ENCODE peak calls at places on chromosomes 16 and 17, in seven cellular contexts. A is GM12878, N is Panc1, S is transverse colon, B is HCT116, J is esophagus muscularis mucosa, X is stomach. Z is an unnamed sample.

GRCh38 chr17:48576479-48577309 is 1.5 kb downstream of the HOXB4 start:
- DNase-seq in A (no peak), N (no peak), S (no peak), B (no peak), J (no peak), X (no peak), Z (peak)

GRCh38 chr17:4997302-4998026 is at the start of the genes INCA1 and KIF1C:
- DNase-seq in A (peak), N (peak), S (peak), B (peak), J (peak), X (peak), Z (peak)

GRCh38 chr17:77100009-77100408 is 40.8 kb upstream of the SEC14L1 start:
- DNase-seq in A (no peak), N (no peak), S (peak), B (no peak), J (no peak), X (peak), Z (no peak)

GRCh38 chr16:86775401-86775985 is 197.1 kb downstream of the FOXL1 start:
- DNase-seq in A (no peak), N (no peak), S (no peak), B (no peak), J (no peak), X (no peak), Z (no peak)

GRCh38 chr17:79905832-79906231 is 66.6 kb upstream of the CBX4 start:
- DNase-seq in A (no peak), N (no peak), S (no peak), B (peak), J (no peak), X (no peak), Z (no peak)

GRCh38 chr17:27565874-27566672 is 64.9 kb upstream of the LGALS9 start:
- DNase-seq in A (no peak), N (no peak), S (no peak), B (no peak), J (no peak), X (no peak), Z (peak)

GRCh38 chr17:64147110-64148016 is 17.4 kb upstream of the ERN1 start:
- DNase-seq in A (no peak), N (no peak), S (no peak), B (no peak), J (no peak), X (no peak), Z (peak)

GRCh38 chr16:61836804-61837398 is 199.3 kb downstream of the CDH8 start:
- DNase-seq in A (no peak), N (no peak), S (no peak), B (no peak), J (no peak), X (no peak), Z (no peak)

GRCh38 chr16:84795338-84796053 is 24.3 kb upstream of the CRISPLD2 start:
- DNase-seq in A (no peak), N (no peak), S (peak), B (no peak), J (peak), X (peak), Z (peak)

GRCh38 chr17:28986714-28987367 is 19.0 kb downstream of the SEZ6 start:
- DNase-seq in A (no peak), N (no peak), S (no peak), B (no peak), J (no peak), X (no peak), Z (no peak)

GRCh38 chr16:84982434-84982833 is 28.9 kb downstream of the ZDHHC7 start:
- DNase-seq in A (no peak), N (no peak), S (peak), B (no peak), J (no peak), X (peak), Z (no peak)

GRCh38 chr17:48453447-48453846 is 23.4 kb upstream of the SKAP1 start:
- DNase-seq in A (no peak), N (no peak), S (no peak), B (no peak), J (no peak), X (no peak), Z (no peak)

GRCh38 chr17:63431939-63432804 is 13.9 kb downstream of the CYB561 start:
- DNase-seq in A (no peak), N (no peak), S (peak), B (no peak), J (no peak), X (no peak), Z (peak)

GRCh38 chr17:16872351-16872751 is 99.6 kb downstream of the TNFRSF13B start:
- DNase-seq in A (no peak), N (no peak), S (no peak), B (no peak), J (no peak), X (peak), Z (no peak)

GRCh38 chr17:41533613-41534012 is 5.5 kb upstream of the KRT19 start:
- DNase-seq in A (no peak), N (no peak), S (no peak), B (no peak), J (no peak), X (no peak), Z (no peak)
- TF ChIP-seq POLR2AphosphoS5 in A (no peak), N (no peak), S (no peak), B (no peak), J (no peak), X (no peak), Z (no peak)

GRCh38 chr17:66740226-66740625 is 94.7 kb upstream of the CACNG5 start:
- DNase-seq in A (no peak), N (no peak), S (no peak), B (no peak), J (no peak), X (no peak), Z (no peak)
- TF ChIP-seq POLR2AphosphoS5 in A (no peak), N (no peak), S (no peak), B (no peak), J (no peak), X (no peak), Z (no peak)

DNA sequence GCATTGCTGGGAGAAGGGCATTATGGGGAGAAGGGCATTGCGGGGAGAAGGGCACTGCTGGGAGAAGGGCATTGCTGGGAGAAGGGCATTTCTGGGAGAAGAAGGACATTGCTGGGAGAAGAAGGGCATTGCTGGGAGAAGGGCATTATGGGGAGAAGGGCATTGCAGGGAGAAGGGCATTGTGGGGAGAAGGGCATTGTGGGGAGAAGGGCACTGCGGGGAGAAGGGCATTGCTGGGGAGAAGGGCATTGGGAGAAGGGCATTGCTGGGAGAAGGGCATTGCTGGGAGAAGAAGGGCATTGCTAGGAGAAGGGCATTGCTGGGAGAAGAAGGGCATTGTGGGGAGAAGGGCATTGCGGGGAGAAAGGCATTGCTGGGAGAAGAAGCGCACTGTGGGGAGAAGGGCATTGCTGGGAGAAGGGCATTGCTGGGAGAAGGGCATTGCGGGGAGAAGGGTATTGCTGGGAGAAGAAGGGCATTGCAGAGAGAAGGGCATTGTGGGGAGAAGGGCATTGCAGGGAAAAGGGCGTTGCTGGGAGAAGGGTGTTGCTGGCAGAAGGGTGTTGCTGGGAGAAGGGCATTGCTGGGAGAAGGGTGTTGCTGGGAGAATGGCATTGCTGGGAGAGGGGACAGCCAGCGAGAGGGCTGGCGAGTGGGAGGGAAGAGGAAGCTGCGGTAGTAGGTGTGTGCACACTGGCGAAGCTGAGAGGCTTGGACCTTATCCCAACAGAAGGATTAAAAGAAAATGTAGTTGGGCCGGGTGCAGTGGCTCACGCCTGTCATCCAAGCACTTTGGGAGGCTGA is 4.6 kb upstream of the PYDC1 start:
- DNase-seq in A (no peak), N (no peak), S (no peak), B (no peak), J (no peak), X (no peak), Z (no peak)
- TF ChIP-seq POLR2AphosphoS5 in A (no peak), N (no peak), S (no peak), B (no peak), J (no peak), X (no peak), Z (no peak)

GRCh38 chr16:11752856-11753255 is 10.2 kb upstream of the TXNDC11 start:
- DNase-seq in A (no peak), N (no peak), S (no peak), B (no peak), J (no peak), X (no peak), Z (no peak)
- TF ChIP-seq POLR2AphosphoS5 in A (no peak), N (no peak), S (no peak), B (no peak), J (no peak), X (no peak), Z (no peak)

DNA sequence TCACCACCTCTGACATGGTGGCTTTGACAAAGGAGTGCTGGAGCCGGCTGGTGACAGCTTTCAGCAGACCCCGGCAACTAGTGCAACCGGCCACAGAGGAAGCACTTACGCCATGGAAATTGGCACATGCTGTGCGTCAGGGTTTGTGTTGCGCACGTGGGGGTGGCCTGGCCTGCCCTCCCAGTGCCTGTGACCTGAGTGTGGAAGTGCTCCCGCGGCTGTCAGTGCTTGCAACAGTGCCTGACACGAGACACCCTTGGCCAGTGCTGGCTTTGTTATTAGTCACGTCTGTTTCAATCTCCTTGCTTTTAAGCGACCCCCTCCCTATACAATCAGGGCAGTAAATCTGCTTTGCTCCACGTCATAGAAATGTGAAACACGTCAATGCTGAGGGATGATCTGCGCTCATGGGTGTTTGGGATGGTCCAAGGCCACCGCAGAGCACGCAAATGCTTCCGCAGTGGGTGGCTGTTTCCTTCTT is 64.2 kb downstream of the PGS1 start:
- DNase-seq in A (no peak), N (no peak), S (peak), B (no peak), J (peak), X (peak), Z (no peak)
- TF ChIP-seq POLR2AphosphoS5 in A (no peak), N (no peak), S (no peak), B (no peak), J (peak), X (no peak), Z (no peak)

Z was measured in endothelial cell of umbilical vein.